ENCODE peak calls at places on chromosomes 7 and 10, in ten cellular contexts. One of them, this sample, is unnamed.

GRCh38 chr10:60646966-60647796 is 131.1 kb upstream of the CDK1 start:
- DNase-seq in NCI-H345: peak
- DNase-seq in skeletal muscle cell: no peak
- DNase-seq in M059J: peak
- DNase-seq in NCI-H460: peak
- DNase-seq in AG08395: peak
- DNase-seq in NCI-H2171: no peak
- DNase-seq in IMR-90: peak
- DNase-seq in hippocampal formation: no peak
- DNase-seq in tibial nerve: peak
- DNase-seq in this sample: peak

GRCh38 chr10:21600804-21601512 is 66.9 kb downstream of the MLLT10 start:
- DNase-seq in NCI-H460: no peak
- DNase-seq in NCI-H2171: no peak
- DNase-seq in AG08395: no peak
- DNase-seq in IMR-90: no peak
- DNase-seq in NCI-H345: no peak
- DNase-seq in tibial nerve: no peak
- DNase-seq in hippocampal formation: no peak
- DNase-seq in M059J: no peak
- DNase-seq in skeletal muscle cell: no peak
- DNase-seq in this sample: no peak

GRCh38 chr10:124417846-124418725 is 637 bp downstream of the OAT start:
- DNase-seq in IMR-90: peak
- DNase-seq in AG08395: peak
- DNase-seq in NCI-H460: peak
- DNase-seq in NCI-H345: peak
- DNase-seq in tibial nerve: peak
- DNase-seq in M059J: peak
- DNase-seq in NCI-H2171: peak
- DNase-seq in hippocampal formation: peak
- DNase-seq in skeletal muscle cell: peak
- DNase-seq in this sample: no peak

GRCh38 chr7:111089822-111090426 is 1.0 kb upstream of the LRRN3 start:
- DNase-seq in M059J: peak
- DNase-seq in NCI-H2171: peak
- DNase-seq in skeletal muscle cell: no peak
- DNase-seq in NCI-H345: peak
- DNase-seq in AG08395: peak
- DNase-seq in tibial nerve: no peak
- DNase-seq in NCI-H460: peak
- DNase-seq in IMR-90: peak
- DNase-seq in hippocampal formation: no peak
- DNase-seq in this sample: peak

GRCh38 chr7:78435355-78435754 is 636.8 kb downstream of the PHTF2 start:
- DNase-seq in hippocampal formation: no peak
- DNase-seq in NCI-H2171: no peak
- DNase-seq in NCI-H460: no peak
- DNase-seq in IMR-90: no peak
- DNase-seq in NCI-H345: no peak
- DNase-seq in M059J: peak
- DNase-seq in AG08395: peak
- DNase-seq in tibial nerve: no peak
- DNase-seq in skeletal muscle cell: peak
- DNase-seq in this sample: no peak

GRCh38 chr10:110774069-110775021 is 97.4 kb upstream of the PDCD4 start:
- DNase-seq in NCI-H345: no peak
- DNase-seq in hippocampal formation: no peak
- DNase-seq in AG08395: peak
- DNase-seq in M059J: peak
- DNase-seq in tibial nerve: no peak
- DNase-seq in skeletal muscle cell: peak
- DNase-seq in NCI-H460: peak
- DNase-seq in NCI-H2171: no peak
- DNase-seq in IMR-90: peak
- DNase-seq in this sample: peak

GRCh38 chr10:43228783-43229207 is 38.1 kb downstream of the RASGEF1A start:
- DNase-seq in IMR-90: no peak
- DNase-seq in hippocampal formation: no peak
- DNase-seq in M059J: no peak
- DNase-seq in AG08395: no peak
- DNase-seq in tibial nerve: no peak
- DNase-seq in NCI-H345: no peak
- DNase-seq in NCI-H2171: no peak
- DNase-seq in skeletal muscle cell: no peak
- DNase-seq in NCI-H460: no peak
- DNase-seq in this sample: no peak

GRCh38 chr10:46514431-46514861 is 42.0 kb downstream of the GPRIN2 start:
- DNase-seq in IMR-90: no peak
- DNase-seq in M059J: no peak
- DNase-seq in NCI-H460: no peak
- DNase-seq in AG08395: no peak
- DNase-seq in tibial nerve: peak
- DNase-seq in skeletal muscle cell: no peak
- DNase-seq in hippocampal formation: no peak
- DNase-seq in NCI-H345: no peak
- DNase-seq in NCI-H2171: no peak
- DNase-seq in this sample: no peak

GRCh38 chr10:80544316-80544953 is 6.7 kb downstream of the SH2D4B start:
- DNase-seq in AG08395: no peak
- DNase-seq in NCI-H2171: no peak
- DNase-seq in NCI-H345: no peak
- DNase-seq in hippocampal formation: no peak
- DNase-seq in NCI-H460: no peak
- DNase-seq in tibial nerve: no peak
- DNase-seq in skeletal muscle cell: no peak
- DNase-seq in M059J: no peak
- DNase-seq in IMR-90: no peak
- DNase-seq in this sample: no peak

GRCh38 chr7:103880201-103880600 is 109.3 kb downstream of the RELN start:
- DNase-seq in NCI-H2171: no peak
- DNase-seq in IMR-90: no peak
- DNase-seq in NCI-H345: no peak
- DNase-seq in M059J: no peak
- DNase-seq in hippocampal formation: no peak
- DNase-seq in skeletal muscle cell: no peak
- DNase-seq in NCI-H460: no peak
- DNase-seq in AG08395: no peak
- DNase-seq in tibial nerve: no peak
- DNase-seq in this sample: no peak

GRCh38 chr10:104767745-104768144 is 126.7 kb downstream of the SORCS3 start:
- DNase-seq in NCI-H2171: no peak
- DNase-seq in AG08395: no peak
- DNase-seq in NCI-H345: no peak
- DNase-seq in tibial nerve: no peak
- DNase-seq in NCI-H460: no peak
- DNase-seq in M059J: no peak
- DNase-seq in IMR-90: no peak
- DNase-seq in skeletal muscle cell: no peak
- DNase-seq in hippocampal formation: no peak
- DNase-seq in this sample: no peak

GRCh38 chr7:6251653-6252052 is 20.8 kb downstream of the CYTH3 start:
- DNase-seq in NCI-H460: no peak
- DNase-seq in M059J: peak
- DNase-seq in skeletal muscle cell: no peak
- DNase-seq in hippocampal formation: no peak
- DNase-seq in AG08395: no peak
- DNase-seq in tibial nerve: no peak
- DNase-seq in IMR-90: no peak
- DNase-seq in NCI-H345: no peak
- DNase-seq in NCI-H2171: no peak
- DNase-seq in this sample: no peak

GRCh38 chr10:11547111-11547625 is 64.3 kb downstream of the USP6NL start:
- DNase-seq in AG08395: peak
- DNase-seq in M059J: peak
- DNase-seq in NCI-H2171: no peak
- DNase-seq in tibial nerve: no peak
- DNase-seq in NCI-H460: no peak
- DNase-seq in IMR-90: no peak
- DNase-seq in skeletal muscle cell: no peak
- DNase-seq in NCI-H345: peak
- DNase-seq in hippocampal formation: no peak
- DNase-seq in this sample: no peak

GRCh38 chr7:10998984-10999757 is 25.5 kb downstream of the PHF14 start:
- DNase-seq in NCI-H2171: no peak
- DNase-seq in skeletal muscle cell: no peak
- DNase-seq in M059J: no peak
- DNase-seq in NCI-H460: no peak
- DNase-seq in NCI-H345: no peak
- DNase-seq in AG08395: no peak
- DNase-seq in hippocampal formation: no peak
- DNase-seq in IMR-90: peak
- DNase-seq in tibial nerve: no peak
- DNase-seq in this sample: no peak

GRCh38 chr10:15353471-15353870 is 17.6 kb downstream of the FAM171A1 start:
- DNase-seq in M059J: no peak
- DNase-seq in NCI-H345: no peak
- DNase-seq in AG08395: no peak
- DNase-seq in hippocampal formation: no peak
- DNase-seq in NCI-H2171: no peak
- DNase-seq in IMR-90: no peak
- DNase-seq in NCI-H460: no peak
- DNase-seq in skeletal muscle cell: no peak
- DNase-seq in tibial nerve: no peak
- DNase-seq in this sample: no peak

GRCh38 chr7:66076459-66077329 is 1.1 kb downstream of the ASL start:
- DNase-seq in tibial nerve: no peak
- DNase-seq in NCI-H2171: no peak
- DNase-seq in IMR-90: no peak
- DNase-seq in skeletal muscle cell: no peak
- DNase-seq in hippocampal formation: no peak
- DNase-seq in NCI-H460: no peak
- DNase-seq in M059J: no peak
- DNase-seq in AG08395: no peak
- DNase-seq in NCI-H345: no peak
- DNase-seq in this sample: no peak

GRCh38 chr7:134548877-134549276 is at the start of gene AKR1B15:
- DNase-seq in NCI-H345: no peak
- DNase-seq in M059J: peak
- DNase-seq in AG08395: peak
- DNase-seq in IMR-90: peak
- DNase-seq in hippocampal formation: no peak
- DNase-seq in skeletal muscle cell: no peak
- DNase-seq in NCI-H460: peak
- DNase-seq in NCI-H2171: no peak
- DNase-seq in tibial nerve: peak
- DNase-seq in this sample: peak

GRCh38 chr7:45599851-45600706 is 25.9 kb downstream of the ADCY1 start:
- DNase-seq in NCI-H345: no peak
- DNase-seq in IMR-90: no peak
- DNase-seq in skeletal muscle cell: no peak
- DNase-seq in NCI-H460: no peak
- DNase-seq in AG08395: no peak
- DNase-seq in hippocampal formation: no peak
- DNase-seq in NCI-H2171: no peak
- DNase-seq in tibial nerve: no peak
- DNase-seq in M059J: no peak
- DNase-seq in this sample: no peak

GRCh38 chr7:44375926-44376342 is 50.5 kb upstream of the CAMK2B start:
- DNase-seq in tibial nerve: no peak
- DNase-seq in IMR-90: no peak
- DNase-seq in NCI-H345: no peak
- DNase-seq in NCI-H460: no peak
- DNase-seq in hippocampal formation: no peak
- DNase-seq in skeletal muscle cell: no peak
- DNase-seq in AG08395: no peak
- DNase-seq in M059J: no peak
- DNase-seq in NCI-H2171: no peak
- DNase-seq in this sample: no peak

GRCh38 chr10:29946614-29946952 is 112.8 kb downstream of the JCAD start:
- DNase-seq in tibial nerve: no peak
- DNase-seq in IMR-90: no peak
- DNase-seq in AG08395: no peak
- DNase-seq in NCI-H2171: no peak
- DNase-seq in NCI-H460: no peak
- DNase-seq in M059J: no peak
- DNase-seq in NCI-H345: no peak
- DNase-seq in skeletal muscle cell: no peak
- DNase-seq in hippocampal formation: no peak
- DNase-seq in this sample: no peak

GRCh38 chr7:43558071-43558470 is 24.8 kb upstream of the STK17A start:
- DNase-seq in IMR-90: no peak
- DNase-seq in NCI-H460: no peak
- DNase-seq in tibial nerve: no peak
- DNase-seq in skeletal muscle cell: no peak
- DNase-seq in NCI-H2171: no peak
- DNase-seq in hippocampal formation: no peak
- DNase-seq in M059J: peak
- DNase-seq in AG08395: no peak
- DNase-seq in NCI-H345: no peak
- DNase-seq in this sample: no peak